ENCODE peak calls at places on chromosomes 16 and 17, in ten cellular contexts. P, G, T, D, V, Q, W, Z, C and K are unnamed samples.

GRCh38 chr16:84486126-84486525 is 18.3 kb downstream of the MEAK7 start:
- DNase-seq in W (no peak), C (no peak), Z (no peak), D (no peak), G (no peak), P (no peak), T (no peak), V (no peak), Q (peak), K (no peak)

GRCh38 chr16:3807425-3808123 is 72.9 kb downstream of the CREBBP start:
- DNase-seq in G (no peak), D (no peak), Z (no peak), C (peak), W (no peak), T (no peak), V (no peak), P (no peak), Q (no peak), K (no peak)

GRCh38 chr17:78828470-78829185 is 12.0 kb downstream of the USP36 start:
- DNase-seq in G (no peak), T (no peak), D (no peak), Q (no peak), W (peak), C (no peak), P (peak), Z (no peak), V (no peak), K (peak)

GRCh38 chr16:86101912-86102187 is 202.9 kb downstream of the IRF8 start:
- DNase-seq in T (no peak), Z (no peak), V (no peak), D (no peak), P (no peak), Q (no peak), W (no peak), G (no peak), C (no peak), K (no peak)

GRCh38 chr16:64184156-64184555 is 937.7 kb downstream of the CDH11 start:
- DNase-seq in G (no peak), V (no peak), Z (no peak), T (no peak), P (no peak), C (no peak), Q (no peak), D (no peak), W (no peak), K (no peak)

GRCh38 chr17:14038206-14038605 is 31.1 kb upstream of the COX10 start:
- DNase-seq in C (no peak), W (no peak), Q (no peak), T (no peak), V (no peak), D (peak), P (no peak), G (no peak), Z (no peak), K (no peak)

GRCh38 chr16:23874613-23875294 is 39.0 kb downstream of the PRKCB start:
- DNase-seq in G (no peak), T (no peak), Q (no peak), W (no peak), P (no peak), C (no peak), V (no peak), D (no peak), Z (no peak), K (peak)

GRCh38 chr17:13925579-13925978 is 143.7 kb upstream of the COX10 start:
- DNase-seq in P (no peak), W (no peak), V (no peak), G (no peak), T (no peak), C (no peak), Z (no peak), Q (no peak), D (no peak), K (no peak)

GRCh38 chr17:68616334-68616733 is 15.2 kb upstream of the FAM20A start:
- DNase-seq in G (no peak), V (no peak), P (no peak), W (no peak), Q (no peak), C (no peak), D (no peak), T (no peak), Z (no peak), K (no peak)

GRCh38 chr16:4663756-4664465 is 29.5 kb upstream of the NUDT16L1 start:
- DNase-seq in Q (peak), G (peak), T (no peak), P (no peak), C (no peak), W (no peak), Z (peak), V (peak), D (no peak), K (no peak)

GRCh38 chr16:24819462-24820040 is 26.2 kb upstream of the SLC5A11 start:
- DNase-seq in G (no peak), V (no peak), T (no peak), D (no peak), P (no peak), Z (no peak), C (no peak), W (no peak), Q (no peak), K (no peak)

GRCh38 chr16:15398618-15399316 is 3.2 kb downstream of the MPV17L start:
- DNase-seq in P (no peak), T (no peak), W (no peak), Z (no peak), Q (peak), D (no peak), V (no peak), C (no peak), G (no peak), K (no peak)

GRCh38 chr17:3972931-3973330 is 8.7 kb upstream of the ATP2A3 start:
- DNase-seq in V (no peak), T (no peak), G (no peak), W (no peak), D (no peak), Z (no peak), Q (no peak), C (no peak), P (no peak), K (no peak)

GRCh38 chr16:4790261-4790660 is 2.1 kb upstream of the SEPTIN12 start:
- DNase-seq in Q (no peak), W (no peak), T (no peak), P (no peak), D (no peak), V (no peak), G (no peak), C (no peak), Z (no peak), K (no peak)

GRCh38 chr17:27577124-27577761 is 53.7 kb upstream of the LGALS9 start:
- DNase-seq in C (no peak), D (no peak), G (no peak), Q (no peak), W (peak), V (no peak), T (no peak), Z (no peak), P (peak), K (peak)

GRCh38 chr16:11880047-11880446 is 28.7 kb upstream of the RSL1D1 start:
- DNase-seq in Z (no peak), Q (no peak), G (no peak), D (no peak), C (no peak), W (no peak), T (no peak), P (no peak), V (no peak), K (peak)

DNA sequence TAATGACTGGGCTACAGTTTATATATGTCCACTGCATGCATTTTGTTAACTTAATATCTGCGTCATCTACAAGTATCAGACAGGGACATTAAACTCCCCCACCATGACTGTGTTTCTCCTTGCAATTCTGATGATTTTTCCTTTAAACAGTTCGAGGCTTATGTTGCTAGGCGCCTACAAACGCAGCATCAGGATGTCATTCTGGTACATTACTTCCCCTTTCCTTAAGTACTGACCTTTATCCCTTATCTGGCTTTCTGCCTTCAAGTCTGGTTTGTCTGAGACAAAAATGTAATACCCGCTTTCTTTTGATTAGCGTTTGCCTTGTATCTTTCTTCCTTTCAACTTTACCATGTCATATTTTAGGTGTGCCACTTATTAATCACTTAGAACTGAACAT is 362.4 kb downstream of the SLC39A11 start:
- DNase-seq in W (peak), G (no peak), C (no peak), V (no peak), P (no peak), Q (no peak), D (no peak), Z (no peak), T (no peak), K (no peak)
- H3K4me3 ChIP-seq in W (no peak), G (no peak), C (no peak), V (no peak), P (no peak), Q (no peak), D (no peak), Z (no peak), T (no peak), K (no peak)

GRCh38 chr17:10046786-10047609 is 141.9 kb upstream of the RCVRN start:
- DNase-seq in Z (no peak), C (peak), Q (no peak), W (no peak), D (no peak), T (no peak), G (no peak), V (no peak), P (no peak), K (no peak)
- TF ChIP-seq CTCF in Z (no peak), C (no peak), Q (no peak), W (no peak), D (no peak), T (no peak), G (no peak), V (no peak), P (no peak), K (no peak)

GRCh38 chr17:40560592-40561293 is 4.5 kb downstream of the CCR7 start:
- DNase-seq in C (peak), G (no peak), Q (peak), Z (no peak), T (peak), V (no peak), W (no peak), P (no peak), D (no peak), K (peak)

GRCh38 chr17:40562841-40563370 is 2.4 kb downstream of the CCR7 start:
- DNase-seq in C (no peak), P (no peak), V (no peak), G (no peak), D (no peak), W (no peak), Q (no peak), T (no peak), Z (no peak), K (no peak)

GRCh38 chr17:40559954-40560591 is 5.2 kb downstream of the CCR7 start:
- DNase-seq in W (peak), D (peak), V (peak), C (peak), Z (peak), Q (peak), G (peak), T (peak), P (peak), K (peak)

GRCh38 chr17:40561871-40562611 is 3.2 kb downstream of the CCR7 start:
- DNase-seq in W (no peak), G (no peak), Z (no peak), P (no peak), Q (no peak), D (no peak), T (no peak), V (no peak), C (peak), K (no peak)

DNA sequence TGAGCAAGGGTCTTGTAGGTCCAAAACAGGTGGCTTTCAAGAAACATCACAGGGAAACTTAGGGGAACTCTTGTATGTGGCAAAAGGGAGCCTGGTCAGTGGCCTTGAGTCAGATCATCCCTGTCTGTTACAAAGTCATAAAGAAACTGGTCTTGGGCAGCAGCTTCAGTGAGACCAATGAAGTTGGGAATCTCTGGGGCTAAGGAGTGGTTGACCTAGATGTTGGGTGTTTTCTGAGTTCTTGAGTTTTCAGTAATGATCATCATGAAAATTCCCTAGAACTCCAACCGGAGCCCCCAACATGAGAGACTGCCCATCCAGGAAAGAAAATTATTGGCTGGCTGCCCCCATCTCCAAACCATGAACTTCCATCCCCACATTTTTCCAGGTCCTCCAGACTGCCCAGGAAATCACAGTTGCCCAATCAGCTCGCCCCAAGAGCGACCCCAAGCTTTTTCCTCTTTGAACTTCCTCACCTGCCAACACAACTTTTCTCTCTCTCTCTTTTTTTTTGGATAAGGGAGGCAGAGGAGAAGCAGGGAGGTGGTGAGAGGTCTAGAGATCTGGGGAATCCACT is 3.9 kb downstream of the CCR7 start:
- DNase-seq in P (no peak), V (no peak), Z (no peak), G (no peak), T (no peak), Q (no peak), D (no peak), C (peak), W (no peak), K (no peak)
- H3K4me3 ChIP-seq in P (no peak), V (no peak), Z (no peak), G (no peak), T (no peak), Q (no peak), D (no peak), C (peak), W (no peak), K (no peak)

DNA sequence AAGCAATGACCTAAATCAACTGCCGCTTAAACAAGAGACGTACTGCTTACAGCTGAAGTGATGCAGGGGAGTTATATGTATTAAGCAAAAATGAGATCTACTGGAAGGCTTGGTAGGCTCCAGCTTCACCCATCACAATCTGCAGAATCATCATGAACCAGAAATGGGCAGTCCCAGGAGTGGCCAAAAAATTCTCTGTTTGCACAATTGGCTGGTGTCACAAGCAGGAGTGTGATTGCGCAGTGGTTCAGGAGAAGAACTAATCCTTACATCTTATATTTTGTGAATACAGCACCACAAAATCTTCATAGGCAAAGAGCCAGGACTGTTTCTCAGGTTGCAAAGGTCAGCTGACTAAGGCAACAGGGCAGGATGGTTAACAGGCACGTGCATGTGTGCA is 75.9 kb downstream of the CES1 start:
- DNase-seq in Q (peak), V (no peak), Z (no peak), T (no peak), P (no peak), G (no peak), D (no peak), C (no peak), W (no peak), K (no peak)
- TF ChIP-seq CTCF in Q (no peak), V (no peak), Z (no peak), T (no peak), P (no peak), G (no peak), D (no peak), C (no peak), W (no peak), K (no peak)

GRCh38 chr16:29821663-29822115 is 1.4 kb downstream of the MVP start:
- DNase-seq in W (peak), Q (no peak), G (no peak), V (no peak), T (peak), C (no peak), D (no peak), Z (no peak), P (no peak), K (peak)
- H3K4me3 ChIP-seq in W (peak), Q (peak), G (peak), V (peak), T (peak), C (peak), D (peak), Z (peak), P (no peak), K (peak)

GRCh38 chr17:81448442-81448841 is 53.2 kb downstream of the BAHCC1 start:
- DNase-seq in P (no peak), G (no peak), W (no peak), Z (no peak), C (no peak), T (no peak), V (no peak), Q (no peak), D (no peak), K (no peak)

GRCh38 chr17:81443269-81443668 is 48.0 kb downstream of the BAHCC1 start:
- DNase-seq in W (no peak), V (no peak), D (no peak), Q (no peak), T (no peak), G (no peak), Z (no peak), P (no peak), C (no peak), K (no peak)

GRCh38 chr17:81447331-81447933 is 52.2 kb downstream of the BAHCC1 start:
- DNase-seq in V (no peak), T (no peak), W (no peak), D (no peak), G (no peak), C (no peak), Z (no peak), P (no peak), Q (no peak), K (no peak)

GRCh38 chr17:81444610-81445339 is 49.5 kb downstream of the BAHCC1 start:
- DNase-seq in P (no peak), W (no peak), T (no peak), C (no peak), G (no peak), Q (no peak), Z (no peak), V (no peak), D (no peak), K (no peak)

DNA sequence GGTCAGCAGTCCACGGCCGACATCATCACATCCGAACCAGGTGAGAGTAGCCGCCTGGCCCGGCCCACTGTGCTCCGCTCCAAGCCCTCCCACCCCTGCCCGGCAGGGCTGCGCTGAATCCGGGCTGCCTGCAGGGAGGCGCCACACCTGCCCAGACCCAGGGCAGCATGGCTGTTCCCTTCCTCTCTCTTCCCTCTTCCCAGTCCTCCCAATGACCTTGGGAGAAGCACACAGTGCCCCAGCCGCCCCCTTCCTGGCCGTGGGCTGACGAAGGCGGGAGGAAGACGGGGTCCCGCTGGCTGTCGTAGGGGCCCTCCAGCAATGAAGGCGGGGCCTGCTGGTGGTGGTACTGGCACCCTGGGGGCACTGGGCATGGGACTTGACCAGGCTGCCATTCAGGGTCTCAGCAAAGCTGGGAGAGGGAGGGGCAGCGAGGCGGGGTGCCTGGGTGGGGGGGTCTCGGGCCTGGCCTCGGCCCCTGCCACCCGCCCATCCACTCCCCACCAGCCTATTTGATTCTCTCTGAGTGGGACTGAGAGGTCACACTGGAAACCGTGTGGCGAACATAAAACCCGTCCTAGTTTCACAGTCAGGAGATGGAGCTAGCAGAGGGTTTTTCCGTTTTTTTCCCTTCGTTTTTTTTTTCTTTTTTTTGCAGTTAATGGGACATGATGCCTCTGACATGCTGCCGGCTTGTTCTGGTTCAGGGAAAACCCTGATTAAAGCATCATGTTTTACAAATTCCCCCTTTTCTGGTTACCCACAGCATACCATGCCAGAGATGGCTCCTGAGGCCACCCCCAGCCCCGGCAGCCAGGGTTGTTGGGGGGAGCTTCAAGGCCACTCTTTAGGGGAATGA is 50.6 kb downstream of the BAHCC1 start:
- DNase-seq in P (no peak), V (no peak), D (no peak), W (no peak), T (no peak), G (no peak), Q (no peak), C (no peak), Z (no peak), K (no peak)
- TF ChIP-seq CTCF in P (no peak), V (no peak), D (no peak), W (no peak), T (no peak), G (no peak), Q (no peak), C (no peak), Z (no peak), K (no peak)

GRCh38 chr17:61139219-61139618 is 260.4 kb upstream of the TBX2 start:
- DNase-seq in P (no peak), W (no peak), V (no peak), T (no peak), G (no peak), C (peak), D (peak), Q (no peak), Z (no peak), K (peak)
- H3K4me3 ChIP-seq in P (no peak), W (no peak), V (no peak), T (no peak), G (no peak), C (no peak), D (no peak), Q (no peak), Z (no peak), K (no peak)